ENCODE peak calls at places on chromosomes 13 and 19, in five cellular contexts. G, Z, B, Y and D are unnamed samples.
A peak's percentile ranks its signal among the peaks of the same experiment; 100 is the strongest.

GRCh38 chr13:30256713-30257432 is 50.5 kb downstream of the KATNAL1 start:
- DNase-seq in G (no peak), Z (peak; percentile 12), B (no peak), Y (no peak), D (no peak)

GRCh38 chr13:48489003-48489402 is 43.9 kb downstream of the RCBTB2 start:
- DNase-seq in G (no peak), Z (no peak), B (no peak), Y (no peak), D (no peak)

GRCh38 chr19:2095338-2095938 is 688 bp downstream of the MOB3A start:
- DNase-seq in G (peak; percentile 29), Z (no peak), B (no peak), Y (no peak), D (no peak)

GRCh38 chr19:13441810-13442512 is 64.3 kb downstream of the CACNA1A start:
- DNase-seq in G (peak; percentile 38), Z (peak; percentile 14), B (peak; percentile 58), Y (no peak), D (no peak)

GRCh38 chr13:77565635-77566034 is 30.1 kb downstream of the SCEL start:
- DNase-seq in G (no peak), Z (no peak), B (peak; percentile 43), Y (no peak), D (no peak)

GRCh38 chr13:113969973-113970611 is 3.8 kb downstream of the C13orf46 start:
- DNase-seq in G (no peak), Z (no peak), B (no peak), Y (no peak), D (no peak)

GRCh38 chr13:89726690-89727435 is 1620.6 kb upstream of the MIR17HG start:
- DNase-seq in G (no peak), Z (no peak), B (peak; percentile 63), Y (no peak), D (no peak)

GRCh38 chr13:31032574-31033095 is 100.2 kb downstream of the TEX26 start:
- DNase-seq in G (no peak), Z (no peak), B (no peak), Y (no peak), D (no peak)

GRCh38 chr19:43425567-43426392 is 11.1 kb downstream of the TEX101 start:
- DNase-seq in G (no peak), Z (no peak), B (no peak), Y (no peak), D (no peak)

GRCh38 chr19:19627442-19627715 is 641 bp downstream of the LPAR2 start:
- DNase-seq in G (no peak), Z (no peak), B (peak; percentile 27), Y (no peak), D (no peak)

GRCh38 chr19:6768236-6768785 is 1.1 kb upstream of the SH2D3A start:
- DNase-seq in G (peak; percentile 8), Z (no peak), B (no peak), Y (no peak), D (no peak)

GRCh38 chr13:73521291-73521626 is 462.5 kb downstream of the KLF5 start:
- DNase-seq in G (no peak), Z (no peak), B (no peak), Y (no peak), D (no peak)

GRCh38 chr13:97212540-97213146 is 9.5 kb upstream of the MBNL2 start:
- DNase-seq in G (no peak), Z (no peak), B (peak; percentile 38), Y (no peak), D (no peak)

GRCh38 chr19:55259540-55260210 is 858 bp upstream of the PPP6R1 start:
- DNase-seq in G (no peak), Z (no peak), B (no peak), Y (no peak), D (no peak)